ENCODE peak calls at places on chromosomes 7 and 10, in five cellular contexts. J is kidney; M is T-helper 2 cell; O is fibroblast of the aortic adventitia; K is activated CD8-positive, alpha-beta T cell treated with anti-CD3 and anti-CD28 coated beads for 36 hours. U is an unnamed sample.

GRCh38 chr7:70415179-70415972 is 716.6 kb upstream of the GALNT17 start:
- DNase-seq in J (no peak), M (no peak), O (no peak), K (no peak), U (no peak)

GRCh38 chr10:61612451-61612850 is 50.3 kb upstream of the CABCOCO1 start:
- DNase-seq in J (no peak), M (no peak), O (no peak), K (no peak), U (no peak)

GRCh38 chr7:113730309-113730955 is 188.4 kb downstream of the PPP1R3A start:
- DNase-seq in J (no peak), M (no peak), O (peak; percentile 73), K (no peak), U (no peak)

GRCh38 chr7:32914186-32914585 is 22.6 kb upstream of the KBTBD2 start:
- DNase-seq in J (no peak), M (no peak), O (no peak), K (no peak), U (no peak)

GRCh38 chr7:27767374-27767773 is 27.4 kb downstream of the TAX1BP1 start:
- DNase-seq in J (no peak), M (no peak), O (peak; percentile 75), K (no peak), U (no peak)

GRCh38 chr10:17536221-17536620 is 81.0 kb downstream of the HACD1 start:
- DNase-seq in J (no peak), M (no peak), O (no peak), K (no peak), U (no peak)

GRCh38 chr10:111077715-111078504 is 1.1 kb downstream of the ADRA2A start:
- DNase-seq in J (peak; percentile 83), M (no peak), O (no peak), K (peak; percentile 17), U (no peak)

GRCh38 chr7:144824360-144824759 is 11.5 kb downstream of the TPK1 start:
- DNase-seq in J (no peak), M (no peak), O (peak; percentile 87), K (no peak), U (no peak)

GRCh38 chr10:114779803-114780609 is 41.6 kb upstream of the FHIP2A start:
- DNase-seq in J (no peak), M (no peak), O (peak; percentile 94), K (no peak), U (no peak)

GRCh38 chr7:2066251-2066919 is 166.4 kb downstream of the MAD1L1 start:
- DNase-seq in J (no peak), M (peak; percentile 13), O (no peak), K (peak; percentile 51), U (no peak)

GRCh38 chr10:12483996-12484944 is 134.9 kb downstream of the CAMK1D start:
- DNase-seq in J (no peak), M (no peak), O (no peak), K (no peak), U (no peak)

GRCh38 chr10:58486821-58487220 is 25.9 kb upstream of the BICC1 start:
- DNase-seq in J (no peak), M (no peak), O (peak; percentile 67), K (no peak), U (no peak)

GRCh38 chr7:80520199-80520598 is 8.3 kb upstream of the GNAT3 start:
- DNase-seq in J (no peak), M (no peak), O (no peak), K (no peak), U (no peak)

GRCh38 chr7:83599131-83599530 is 49.8 kb downstream of the SEMA3E start:
- DNase-seq in J (no peak), M (no peak), O (no peak), K (no peak), U (no peak)

GRCh38 chr7:156963472-156963871 is 14.0 kb downstream of the NOM1 start:
- DNase-seq in J (peak; percentile 42), M (no peak), O (no peak), K (no peak), U (no peak)

GRCh38 chr10:124288928-124289921 is 129.5 kb downstream of the OAT start:
- DNase-seq in J (no peak), M (no peak), O (no peak), K (no peak), U (no peak)

GRCh38 chr7:353746-354325 is 63.9 kb downstream of the FOXL3 start:
- DNase-seq in J (no peak), M (no peak), O (no peak), K (no peak), U (no peak)

GRCh38 chr7:116984917-116985316 is 31.6 kb downstream of the ST7 start:
- DNase-seq in J (no peak), M (no peak), O (peak; percentile 58), K (no peak), U (no peak)

GRCh38 chr7:80018941-80019808 is 115.5 kb upstream of the GNAI1 start:
- DNase-seq in J (no peak), M (no peak), O (peak; percentile 75), K (peak; percentile 61), U (no peak)

U was measured in effector memory CD8-positive, alpha-beta T cell.